ENCODE peak calls at places on chromosome 10, in five cellular contexts. M is SK-N-SH, X is HepG2, Z is GM12878, J is K562. Q is an unnamed sample.

GRCh38 chr10:45442670-45443069 is 68.7 kb downstream of the ALOX5 start:
- DNase-seq in M (no peak), X (no peak), Z (no peak), J (peak; percentile 33), Q (no peak)

GRCh38 chr10:70885485-70885884 is 2.9 kb downstream of the PCBD1 start:
- DNase-seq in M (no peak), X (no peak), Z (no peak), J (no peak), Q (no peak)

GRCh38 chr10:133154411-133154810 is 5.6 kb upstream of the KNDC1 start:
- DNase-seq in M (no peak), X (no peak), Z (no peak), J (no peak), Q (no peak)

GRCh38 chr10:48542471-48543210 is 62.2 kb downstream of the ARHGAP22 start:
- DNase-seq in M (no peak), X (no peak), Z (no peak), J (no peak), Q (no peak)

GRCh38 chr10:133141963-133142350 is 18.1 kb upstream of the KNDC1 start:
- DNase-seq in M (no peak), X (no peak), Z (no peak), J (no peak), Q (no peak)

GRCh38 chr10:86387221-86387794 is 20.7 kb upstream of the GRID1 start:
- DNase-seq in M (peak; percentile 14), X (no peak), Z (no peak), J (no peak), Q (no peak)

GRCh38 chr10:46098379-46098778 is 52.3 kb upstream of the MSMB start:
- DNase-seq in M (no peak), X (no peak), Z (no peak), J (no peak), Q (no peak)

GRCh38 chr10:45064998-45065397 is 64.3 kb downstream of the ZNF22 start:
- DNase-seq in M (no peak), X (no peak), Z (no peak), J (no peak), Q (no peak)

GRCh38 chr10:35574924-35575352 is 30.2 kb upstream of the GJD4 start:
- DNase-seq in M (no peak), X (no peak), Z (no peak), J (peak; percentile 16), Q (no peak)

GRCh38 chr10:70679498-70679897 is 7.2 kb downstream of the ADAMTS14 start:
- DNase-seq in M (peak; percentile 83), X (no peak), Z (no peak), J (no peak), Q (no peak)

GRCh38 chr10:35185260-35186034 is 58.8 kb downstream of the CREM start:
- DNase-seq in M (no peak), X (no peak), Z (no peak), J (no peak), Q (no peak)

GRCh38 chr10:11236234-11236633 is 218.6 kb downstream of the CELF2 start:
- DNase-seq in M (no peak), X (no peak), Z (no peak), J (no peak), Q (no peak)

GRCh38 chr10:69614130-69614529 is 15.9 kb upstream of the FAM241B start:
- DNase-seq in M (no peak), X (no peak), Z (peak; percentile 5), J (no peak), Q (no peak)

GRCh38 chr10:132459252-132460028 is 62.4 kb downstream of the PWWP2B start:
- DNase-seq in M (no peak), X (peak; percentile 58), Z (no peak), J (no peak), Q (no peak)

GRCh38 chr10:47348138-47348651 is at the start of gene RBP3:
- DNase-seq in M (peak; percentile 81), X (no peak), Z (no peak), J (no peak), Q (no peak)

GRCh38 chr10:28496481-28496961 is 36.4 kb upstream of the WAC start:
- DNase-seq in M (no peak), X (peak; percentile 15), Z (no peak), J (peak; percentile 56), Q (no peak)

GRCh38 chr10:46520941-46521340 is 35.5 kb downstream of the GPRIN2 start:
- DNase-seq in M (peak; percentile 53), X (no peak), Z (no peak), J (no peak), Q (no peak)

GRCh38 chr10:131089861-131090260 is 221.7 kb downstream of the TCERG1L start:
- DNase-seq in M (no peak), X (no peak), Z (no peak), J (no peak), Q (no peak)

GRCh38 chr10:42149027-42149700 is 489.2 kb downstream of the ZNF33B start:
- DNase-seq in M (peak; percentile 4), X (no peak), Z (no peak), J (no peak), Q (no peak)

GRCh38 chr10:10878944-10879343 is 138.7 kb upstream of the CELF2 start:
- DNase-seq in M (no peak), X (no peak), Z (no peak), J (no peak), Q (no peak)

GRCh38 chr10:50561816-50562215 is 61.9 kb downstream of the SGMS1 start:
- DNase-seq in M (peak; percentile 33), X (no peak), Z (no peak), J (peak; percentile 69), Q (no peak)

GRCh38 chr10:101814466-101815041 is 3.7 kb downstream of the OGA start:
- DNase-seq in M (no peak), X (no peak), Z (no peak), J (no peak), Q (no peak)

GRCh38 chr10:43201545-43202131 is 63.4 kb downstream of the CSGALNACT2 start:
- DNase-seq in M (peak; percentile 16), X (no peak), Z (no peak), J (no peak), Q (no peak)

GRCh38 chr10:33132626-33133025 is 174.6 kb upstream of the ITGB1 start:
- DNase-seq in M (no peak), X (no peak), Z (no peak), J (peak; percentile 24), Q (no peak)

GRCh38 chr10:86049442-86049841 is 317.2 kb downstream of the GRID1 start:
- DNase-seq in M (no peak), X (no peak), Z (no peak), J (no peak), Q (no peak)

GRCh38 chr10:35353399-35353798 is 17.1 kb downstream of the CCNY start:
- DNase-seq in M (no peak), X (no peak), Z (no peak), J (peak; percentile 27), Q (no peak)

GRCh38 chr10:61028861-61029361 is 84.9 kb upstream of the RHOBTB1 start:
- DNase-seq in M (no peak), X (peak; percentile 30), Z (no peak), J (no peak), Q (no peak)

GRCh38 chr10:16745061-16745460 is 72.2 kb downstream of the RSU1 start:
- DNase-seq in M (no peak), X (no peak), Z (no peak), J (no peak), Q (no peak)

GRCh38 chr10:75283150-75284096 is 47.7 kb upstream of the COMTD1 start:
- DNase-seq in M (no peak), X (no peak), Z (no peak), J (peak; percentile 29), Q (peak; percentile 54)

GRCh38 chr10:14571866-14572507 is 202.7 kb downstream of the FAM107B start:
- DNase-seq in M (no peak), X (peak; percentile 96), Z (no peak), J (no peak), Q (no peak)

GRCh38 chr10:30041394-30042105 is 17.8 kb downstream of the JCAD start:
- DNase-seq in M (no peak), X (no peak), Z (no peak), J (no peak), Q (no peak)
- TF ChIP-seq FOXM1 in M (no peak), X (no peak), Z (no peak), J (no peak), Q (no peak)

DNA sequence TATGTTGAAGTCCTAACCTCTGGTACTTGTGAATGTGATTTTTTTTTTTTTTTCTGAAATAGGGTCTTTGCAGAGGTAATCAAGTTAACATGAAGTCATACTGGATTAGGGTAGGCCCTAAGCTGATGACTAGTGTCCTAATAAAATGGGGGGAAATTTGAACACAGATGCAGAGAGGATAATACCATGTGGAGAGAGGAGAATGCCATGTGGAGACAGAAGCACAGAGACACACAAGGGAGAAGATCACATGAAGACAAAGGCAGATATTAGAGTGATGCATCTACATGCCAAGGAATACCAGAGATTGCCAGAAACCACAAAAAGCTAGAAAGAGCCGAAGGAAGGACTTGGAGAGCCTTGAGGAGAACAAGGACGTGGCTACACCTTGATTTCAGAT is 28.5 kb upstream of the ARMC3 start:
- DNase-seq in M (no peak), X (no peak), Z (no peak), J (no peak), Q (no peak)
- TF ChIP-seq FOXM1 in M (no peak), X (no peak), Z (no peak), J (no peak), Q (no peak)

DNA sequence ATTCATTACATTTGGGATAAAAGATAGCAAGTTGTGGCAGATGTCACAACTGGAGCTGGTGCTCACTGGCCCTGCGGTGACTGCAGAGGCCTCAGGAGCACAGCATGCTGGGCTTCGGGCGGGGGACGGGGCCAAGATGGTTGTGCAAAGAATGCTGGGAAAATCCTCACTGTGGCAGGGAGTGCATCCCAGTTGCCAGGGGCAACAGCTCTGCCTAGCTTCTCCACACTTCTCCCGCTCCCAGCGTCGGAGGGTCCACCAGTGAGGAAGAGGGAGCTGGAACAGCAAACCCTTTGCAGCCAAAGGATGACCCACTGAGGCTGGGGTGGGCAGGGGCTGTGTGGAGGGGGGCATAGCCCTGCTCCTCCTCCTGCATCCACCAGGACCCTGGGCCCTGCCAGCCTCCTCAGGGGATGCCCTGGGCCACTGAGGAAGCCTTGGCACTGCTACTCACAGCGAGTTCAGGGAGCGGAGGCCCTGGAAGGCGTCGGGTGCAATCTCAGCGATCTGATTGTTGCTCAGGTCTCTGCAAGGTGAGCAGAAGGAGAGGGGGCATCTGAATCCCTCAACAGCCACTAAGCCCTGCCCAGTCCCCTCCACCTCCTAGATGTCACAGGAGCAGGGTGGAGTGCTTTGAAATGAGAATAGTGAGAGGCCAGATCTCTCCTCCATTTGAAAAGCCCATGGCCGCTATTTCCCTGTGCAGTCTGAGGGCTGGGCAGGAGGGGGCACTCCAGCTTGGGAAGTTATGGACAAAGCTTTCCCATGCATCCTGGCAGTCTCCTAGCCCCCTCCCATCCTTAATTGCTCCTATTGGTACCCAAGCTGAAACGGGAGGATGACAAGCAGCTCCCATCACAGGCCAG is 126.5 kb downstream of the SLIT1 start:
- DNase-seq in M (peak; percentile 54), X (no peak), Z (no peak), J (no peak), Q (peak; percentile 42)
- TF ChIP-seq FOXM1 in M (no peak), X (no peak), Z (no peak), J (no peak), Q (no peak)

DNA sequence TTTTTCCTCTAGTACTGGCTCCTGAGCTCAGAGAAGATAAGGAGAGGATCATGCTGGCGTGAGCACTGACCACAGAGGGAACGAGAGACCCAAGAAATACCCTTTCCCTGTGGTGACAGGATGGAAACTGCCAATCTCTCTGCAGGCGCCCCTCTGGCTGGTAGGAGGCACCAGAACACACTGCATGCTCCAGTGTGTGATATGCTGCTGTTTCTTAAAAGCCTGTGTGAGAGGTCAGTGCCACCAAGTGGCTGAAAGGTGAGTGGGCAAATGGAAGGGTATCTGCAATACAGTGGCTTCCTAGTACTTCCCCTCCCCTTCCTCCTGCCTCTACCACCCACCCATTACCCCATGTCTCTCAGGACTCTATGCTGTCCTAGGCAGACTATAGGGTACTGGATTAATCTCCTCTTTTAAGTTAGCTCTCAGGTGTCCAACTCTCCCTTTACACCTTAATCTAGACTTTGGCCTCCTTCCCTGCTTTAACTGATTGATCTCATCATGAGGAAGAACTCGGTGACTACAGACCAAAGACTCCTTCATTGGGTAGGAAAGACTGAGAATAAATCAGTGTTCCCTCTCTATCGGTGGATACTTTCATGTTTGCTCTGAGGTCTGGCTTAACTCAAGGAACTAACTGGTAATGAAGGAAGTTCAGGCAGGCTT is 283.6 kb downstream of the ADRA2A start:
- DNase-seq in M (peak; percentile 45), X (peak; percentile 69), Z (peak; percentile 23), J (peak; percentile 3), Q (peak; percentile 58)
- TF ChIP-seq FOXM1 in M (no peak), X (no peak), Z (no peak), J (no peak), Q (no peak)